ENCODE peak calls at places on chromosomes 13 and 19, in seven cellular contexts. One of them, this sample, is unnamed.
A peak's percentile ranks its signal among the peaks of the same experiment; 100 is the strongest.

GRCh38 chr19:32676895-32677359 is 1.3 kb downstream of the RGS9BP start:
- DNase-seq in ELR: no peak
- DNase-seq in AG09309: no peak
- DNase-seq in A172: no peak
- DNase-seq in astrocyte of the spinal cord: no peak
- DNase-seq in left cardiac atrium: no peak
- DNase-seq in MV-4-11: no peak
- DNase-seq in this sample: peak; percentile 50

GRCh38 chr19:43780706-43781525 is at the start of gene KCNN4:
- DNase-seq in ELR: peak; percentile 76
- DNase-seq in AG09309: peak; percentile 39
- DNase-seq in A172: peak; percentile 81
- DNase-seq in astrocyte of the spinal cord: peak; percentile 63
- DNase-seq in left cardiac atrium: no peak
- DNase-seq in MV-4-11: peak; percentile 81
- DNase-seq in this sample: no peak

GRCh38 chr13:37869756-37870488 is at the start of gene TRPC4:
- DNase-seq in ELR: peak; percentile 86
- DNase-seq in AG09309: peak; percentile 62
- DNase-seq in A172: peak; percentile 59
- DNase-seq in astrocyte of the spinal cord: peak; percentile 74
- DNase-seq in left cardiac atrium: peak; percentile 33
- DNase-seq in MV-4-11: no peak
- DNase-seq in this sample: peak; percentile 60

GRCh38 chr19:48095637-48096175 is 14.9 kb downstream of the PLA2G4C start:
- DNase-seq in ELR: peak; percentile 32
- DNase-seq in AG09309: no peak
- DNase-seq in A172: peak; percentile 1
- DNase-seq in astrocyte of the spinal cord: no peak
- DNase-seq in left cardiac atrium: no peak
- DNase-seq in MV-4-11: no peak
- DNase-seq in this sample: no peak

GRCh38 chr13:47837104-47837880 is 163.8 kb downstream of the SUCLA2 start:
- DNase-seq in ELR: no peak
- DNase-seq in AG09309: no peak
- DNase-seq in A172: no peak
- DNase-seq in astrocyte of the spinal cord: no peak
- DNase-seq in left cardiac atrium: no peak
- DNase-seq in MV-4-11: no peak
- DNase-seq in this sample: no peak

GRCh38 chr19:42254083-42254849 is 662 bp downstream of the ERF start:
- DNase-seq in ELR: peak; percentile 69
- DNase-seq in AG09309: no peak
- DNase-seq in A172: peak; percentile 67
- DNase-seq in astrocyte of the spinal cord: peak; percentile 68
- DNase-seq in left cardiac atrium: peak; percentile 76
- DNase-seq in MV-4-11: peak; percentile 75
- DNase-seq in this sample: peak; percentile 90

GRCh38 chr13:26401578-26402021 is 147.7 kb downstream of the CDK8 start:
- DNase-seq in ELR: no peak
- DNase-seq in AG09309: no peak
- DNase-seq in A172: no peak
- DNase-seq in astrocyte of the spinal cord: no peak
- DNase-seq in left cardiac atrium: no peak
- DNase-seq in MV-4-11: no peak
- DNase-seq in this sample: no peak

GRCh38 chr19:16861875-16862274 is 26.9 kb upstream of the F2RL3 start:
- DNase-seq in ELR: no peak
- DNase-seq in AG09309: no peak
- DNase-seq in A172: no peak
- DNase-seq in astrocyte of the spinal cord: no peak
- DNase-seq in left cardiac atrium: no peak
- DNase-seq in MV-4-11: no peak
- DNase-seq in this sample: no peak

GRCh38 chr13:113086031-113086750 is 19.4 kb upstream of the F7 start:
- DNase-seq in ELR: peak; percentile 26
- DNase-seq in AG09309: no peak
- DNase-seq in A172: no peak
- DNase-seq in astrocyte of the spinal cord: no peak
- DNase-seq in left cardiac atrium: no peak
- DNase-seq in MV-4-11: no peak
- DNase-seq in this sample: peak; percentile 37

GRCh38 chr19:2329528-2329927 is 1.0 kb downstream of the SPPL2B start:
- DNase-seq in ELR: no peak
- DNase-seq in AG09309: no peak
- DNase-seq in A172: no peak
- DNase-seq in astrocyte of the spinal cord: no peak
- DNase-seq in left cardiac atrium: no peak
- DNase-seq in MV-4-11: no peak
- DNase-seq in this sample: no peak

GRCh38 chr13:75675421-75675820 is 39.3 kb downstream of the LMO7 start:
- DNase-seq in ELR: no peak
- DNase-seq in AG09309: no peak
- DNase-seq in A172: no peak
- DNase-seq in astrocyte of the spinal cord: no peak
- DNase-seq in left cardiac atrium: no peak
- DNase-seq in MV-4-11: no peak
- DNase-seq in this sample: no peak

GRCh38 chr13:57314897-57315520 is 148.0 kb downstream of the PRR20E start:
- DNase-seq in ELR: no peak
- DNase-seq in AG09309: no peak
- DNase-seq in A172: no peak
- DNase-seq in astrocyte of the spinal cord: no peak
- DNase-seq in left cardiac atrium: no peak
- DNase-seq in MV-4-11: no peak
- DNase-seq in this sample: no peak

GRCh38 chr13:43268632-43269031 is 245.2 kb downstream of the DNAJC15 start:
- DNase-seq in ELR: no peak
- DNase-seq in AG09309: no peak
- DNase-seq in A172: no peak
- DNase-seq in astrocyte of the spinal cord: no peak
- DNase-seq in left cardiac atrium: no peak
- DNase-seq in MV-4-11: no peak
- DNase-seq in this sample: no peak

GRCh38 chr19:1862424-1863307 is 713 bp downstream of the KLF16 start:
- DNase-seq in ELR: peak; percentile 56
- DNase-seq in AG09309: no peak
- DNase-seq in A172: no peak
- DNase-seq in astrocyte of the spinal cord: no peak
- DNase-seq in left cardiac atrium: no peak
- DNase-seq in MV-4-11: no peak
- DNase-seq in this sample: no peak

GRCh38 chr19:16227837-16228636 is 30.3 kb downstream of the AP1M1 start:
- DNase-seq in ELR: no peak
- DNase-seq in AG09309: no peak
- DNase-seq in A172: no peak
- DNase-seq in astrocyte of the spinal cord: no peak
- DNase-seq in left cardiac atrium: no peak
- DNase-seq in MV-4-11: no peak
- DNase-seq in this sample: no peak

GRCh38 chr13:99648905-99649304 is 147.6 kb downstream of the TM9SF2 start:
- DNase-seq in ELR: no peak
- DNase-seq in AG09309: no peak
- DNase-seq in A172: no peak
- DNase-seq in astrocyte of the spinal cord: no peak
- DNase-seq in left cardiac atrium: no peak
- DNase-seq in MV-4-11: no peak
- DNase-seq in this sample: no peak

GRCh38 chr13:112062047-112062618 is 4.8 kb upstream of the SOX1 start:
- DNase-seq in ELR: no peak
- DNase-seq in AG09309: no peak
- DNase-seq in A172: no peak
- DNase-seq in astrocyte of the spinal cord: no peak
- DNase-seq in left cardiac atrium: no peak
- DNase-seq in MV-4-11: no peak
- DNase-seq in this sample: no peak

GRCh38 chr19:42412223-42412622 is 15.0 kb downstream of the LIPE start:
- DNase-seq in ELR: peak; percentile 33
- DNase-seq in AG09309: no peak
- DNase-seq in A172: peak; percentile 38
- DNase-seq in astrocyte of the spinal cord: no peak
- DNase-seq in left cardiac atrium: no peak
- DNase-seq in MV-4-11: no peak
- DNase-seq in this sample: no peak

GRCh38 chr13:49258097-49258796 is 10.5 kb downstream of the CDADC1 start:
- DNase-seq in ELR: no peak
- DNase-seq in AG09309: no peak
- DNase-seq in A172: no peak
- DNase-seq in astrocyte of the spinal cord: no peak
- DNase-seq in left cardiac atrium: no peak
- DNase-seq in MV-4-11: no peak
- DNase-seq in this sample: no peak